ENCODE peak calls at places on chromosomes 4 and X, in four cellular contexts. R, F, E and U are unnamed samples.

GRCh38 chrX:38358274-38358673 is 5.9 kb downstream of the OTC start:
- DNase-seq in R (no peak), F (no peak), E (no peak), U (no peak)

GRCh38 chr4:948101-948935 is 16.1 kb downstream of the TMEM175 start:
- DNase-seq in R (no peak), F (no peak), E (no peak), U (no peak)

GRCh38 chr4:139777757-139778156 is 112.1 kb downstream of the MGST2 start:
- DNase-seq in R (no peak), F (peak), E (no peak), U (no peak)

GRCh38 chr4:17511041-17511949 is 595 bp downstream of the QDPR start:
- DNase-seq in R (no peak), F (peak), E (peak), U (peak)

GRCh38 chr4:13483142-13484044 is 747 bp downstream of the RAB28 start:
- DNase-seq in R (peak), F (peak), E (peak), U (peak)

GRCh38 chr4:21012851-21013331 is 312.6 kb downstream of the PACRGL start:
- DNase-seq in R (no peak), F (no peak), E (no peak), U (peak)

GRCh38 chr4:22482250-22483127 is 33.4 kb downstream of the ADGRA3 start:
- DNase-seq in R (no peak), F (no peak), E (no peak), U (no peak)

GRCh38 chr4:77232653-77233052 is 75.6 kb downstream of the CCNG2 start:
- DNase-seq in R (no peak), F (no peak), E (peak), U (peak)

GRCh38 chr4:80092088-80092487 is 19.1 kb upstream of the ANTXR2 start:
- DNase-seq in R (no peak), F (no peak), E (no peak), U (no peak)

GRCh38 chr4:76758290-76758882 is 139.6 kb downstream of the SOWAHB start:
- DNase-seq in R (no peak), F (no peak), E (peak), U (peak)

DNA sequence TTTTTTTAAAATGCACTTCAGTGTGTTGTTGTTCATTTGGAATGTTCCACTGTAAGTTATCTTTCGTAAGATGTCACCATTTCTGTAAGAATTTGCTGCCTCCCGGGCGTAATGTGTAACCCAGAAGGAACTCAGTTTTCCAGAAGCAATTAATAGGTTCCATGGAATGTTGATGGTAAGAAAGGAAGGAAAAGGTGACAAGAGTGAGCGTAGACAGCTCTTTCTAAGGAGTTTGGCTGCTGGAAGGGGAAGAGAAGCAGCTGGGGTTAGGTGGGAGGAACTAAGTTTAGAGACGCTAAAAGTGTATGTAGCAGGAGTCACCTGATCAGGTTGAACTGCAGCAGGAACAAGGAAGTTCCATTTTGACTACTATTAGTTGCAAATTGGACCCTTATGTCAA is 35.9 kb downstream of the PNMA5 start:
- DNase-seq in R (no peak), F (no peak), E (peak), U (peak)
- H3K4me3 ChIP-seq in R (peak), F (peak), E (peak), U (no peak)

GRCh38 chrX:19670854-19671620 is 155.7 kb upstream of the MAP3K15 start:
- DNase-seq in R (no peak), F (no peak), E (peak), U (peak)
- H3K4me3 ChIP-seq in R (no peak), F (no peak), E (peak), U (no peak)

GRCh38 chr4:153297116-153297515 is 47.4 kb upstream of the MND1 start:
- DNase-seq in R (no peak), F (no peak), E (peak), U (peak)
- H3K4me3 ChIP-seq in R (no peak), F (no peak), E (no peak), U (no peak)

GRCh38 chr4:159227378-159227777 is 124.5 kb downstream of the RAPGEF2 start:
- DNase-seq in R (no peak), F (no peak), E (peak), U (peak)

GRCh38 chr4:159232465-159233106 is 129.7 kb downstream of the RAPGEF2 start:
- DNase-seq in R (no peak), F (no peak), E (no peak), U (no peak)

GRCh38 chr4:159229164-159229563 is 126.3 kb downstream of the RAPGEF2 start:
- DNase-seq in R (no peak), F (no peak), E (peak), U (no peak)

GRCh38 chr4:159224412-159224811 is 121.5 kb downstream of the RAPGEF2 start:
- DNase-seq in R (no peak), F (no peak), E (no peak), U (no peak)

GRCh38 chr4:159227984-159228383 is 125.1 kb downstream of the RAPGEF2 start:
- DNase-seq in R (no peak), F (no peak), E (peak), U (peak)
- H3K4me3 ChIP-seq in R (no peak), F (peak), E (peak), U (peak)

GRCh38 chrX:134623293-134624045 is 34.8 kb downstream of the PLAC1 start:
- DNase-seq in R (no peak), F (no peak), E (no peak), U (no peak)
- H3K4me3 ChIP-seq in R (no peak), F (no peak), E (no peak), U (no peak)